ENCODE peak calls at places on chromosomes 4 and X, in ten cellular contexts. K is iris pigment epithelial cell; Q is pancreas; P is occipital lobe; M is endothelial cell of umbilical vein; R is psoas muscle; W is lower leg skin; D is Panc1; V is activated CD4-positive, alpha-beta T cell treated with anti-CD3 and anti-CD28 coated beads for 36 hours; F is effector memory CD4-positive, alpha-beta T cell. T is an unnamed sample.

GRCh38 chrX:37679888-37680287 is 5.7 kb upstream of the XK start:
- DNase-seq in K (no peak), Q (no peak), F (no peak), V (no peak), D (no peak), P (no peak), M (no peak), W (no peak), R (no peak), T (no peak)

GRCh38 chr4:173417833-173418232 is 18.9 kb upstream of the SCRG1 start:
- DNase-seq in R (no peak), F (no peak), P (no peak), D (no peak), W (no peak), M (peak; percentile 60), V (no peak), Q (no peak), K (no peak), T (no peak)

GRCh38 chr4:3704669-3705068 is 61.5 kb upstream of the ADRA2C start:
- DNase-seq in D (no peak), F (no peak), M (no peak), Q (peak; percentile 32), R (no peak), P (no peak), W (no peak), V (no peak), K (no peak), T (no peak)

GRCh38 chr4:71607780-71608673 is 175.9 kb downstream of the GC start:
- DNase-seq in W (no peak), R (no peak), V (no peak), K (peak; percentile 40), P (no peak), D (peak; percentile 35), F (no peak), M (no peak), Q (no peak), T (no peak)

GRCh38 chrX:10800776-10801175 is 180.4 kb upstream of the MID1 start:
- DNase-seq in R (no peak), M (no peak), Q (no peak), D (no peak), W (no peak), P (no peak), K (no peak), V (no peak), F (no peak), T (no peak)

GRCh38 chrX:118272237-118272636 is 73.7 kb upstream of the WDR44 start:
- DNase-seq in K (peak; percentile 41), R (no peak), Q (no peak), V (no peak), M (peak; percentile 42), W (no peak), F (no peak), P (no peak), D (no peak), T (no peak)

GRCh38 chr4:124710911-124711310 is 1.6 kb downstream of the ANKRD50 start:
- DNase-seq in K (peak; percentile 30), P (no peak), M (peak; percentile 50), Q (no peak), V (no peak), R (no peak), W (peak; percentile 30), D (no peak), F (no peak), T (no peak)

GRCh38 chr4:16757080-16757521 is 141.3 kb downstream of the LDB2 start:
- DNase-seq in V (no peak), F (no peak), P (no peak), K (peak; percentile 46), W (no peak), M (peak; percentile 32), R (no peak), Q (no peak), D (no peak), T (no peak)

GRCh38 chr4:119284876-119285611 is 36.9 kb downstream of the FABP2 start:
- DNase-seq in R (no peak), M (peak; percentile 64), Q (no peak), P (no peak), K (peak; percentile 45), D (no peak), V (no peak), F (no peak), W (no peak), T (no peak)

GRCh38 chrX:134173541-134174272 is 63.3 kb upstream of the CCDC160 start:
- DNase-seq in R (no peak), M (no peak), P (no peak), K (no peak), F (no peak), V (peak; percentile 43), W (no peak), D (no peak), Q (no peak), T (no peak)

GRCh38 chr4:147831452-147832192 is 99.7 kb downstream of the ARHGAP10 start:
- DNase-seq in R (peak; percentile 52), F (no peak), K (peak; percentile 86), V (no peak), D (peak; percentile 55), Q (no peak), P (no peak), M (peak; percentile 88), W (peak; percentile 86), T (no peak)

GRCh38 chr4:42878868-42879267 is 13.6 kb upstream of the GRXCR1 start:
- DNase-seq in Q (no peak), V (no peak), D (no peak), W (no peak), K (no peak), M (no peak), P (no peak), R (no peak), F (no peak), T (no peak)

GRCh38 chrX:16778545-16778944 is 7.7 kb upstream of the TXLNG start:
- DNase-seq in W (no peak), M (no peak), K (peak; percentile 10), V (no peak), R (no peak), F (no peak), Q (no peak), D (no peak), P (no peak), T (no peak)

GRCh38 chr4:187019896-187020295 is 296.2 kb upstream of the FAT1 start:
- DNase-seq in M (no peak), P (no peak), V (no peak), D (no peak), Q (no peak), R (no peak), K (no peak), W (no peak), F (no peak), T (no peak)

GRCh38 chr4:119172223-119172622 is 36.6 kb downstream of the MYOZ2 start:
- DNase-seq in Q (no peak), F (no peak), V (peak; percentile 9), W (no peak), P (no peak), K (no peak), R (no peak), D (no peak), M (no peak), T (no peak)

GRCh38 chrX:42714981-42715688 is 62.8 kb downstream of the PPP1R2C start:
- DNase-seq in R (no peak), W (peak; percentile 13), K (peak; percentile 2), M (peak; percentile 49), F (peak; percentile 9), V (peak; percentile 58), Q (peak; percentile 77), P (peak; percentile 22), D (no peak), T (peak; percentile 11)

GRCh38 chr4:76784237-76784636 is 113.7 kb downstream of the SOWAHB start:
- DNase-seq in F (no peak), R (no peak), P (no peak), V (no peak), Q (no peak), D (no peak), M (no peak), W (no peak), K (peak; percentile 30), T (no peak)

T was measured in activated T-helper 1 cell treated with Interleukin-2 at 50 U/mL for 16 hours.